ENCODE peak calls at places on chromosomes 3 and 15, in five cellular contexts. W, F, T, H and Q are unnamed samples.
A peak's percentile ranks its signal among the peaks of the same experiment; 100 is the strongest.

GRCh38 chr3:69855436-69856162 is 116.3 kb downstream of the MITF start:
- DNase-seq in W (peak; percentile 14), F (no peak), T (no peak), H (no peak), Q (no peak)

GRCh38 chr3:64079369-64080160 is 56.3 kb upstream of the PSMD6 start:
- DNase-seq in W (no peak), F (no peak), T (no peak), H (no peak), Q (no peak)

GRCh38 chr3:189365609-189366564 is 194.1 kb downstream of the TPRG1 start:
- DNase-seq in W (no peak), F (no peak), T (no peak), H (no peak), Q (no peak)

GRCh38 chr15:51374131-51374530 is 32.7 kb downstream of the GLDN start:
- DNase-seq in W (no peak), F (no peak), T (no peak), H (no peak), Q (no peak)

GRCh38 chr15:70156781-70157261 is 59.1 kb upstream of the TLE3 start:
- DNase-seq in W (no peak), F (no peak), T (no peak), H (no peak), Q (no peak)

GRCh38 chr15:47824185-47824584 is 106.9 kb downstream of the SEMA6D start:
- DNase-seq in W (no peak), F (no peak), T (no peak), H (no peak), Q (no peak)

GRCh38 chr3:180359381-180360279 is 242.3 kb upstream of the TTC14 start:
- DNase-seq in W (no peak), F (no peak), T (no peak), H (no peak), Q (no peak)

GRCh38 chr3:178623666-178624255 is 87.5 kb downstream of the KCNMB2 start:
- DNase-seq in W (peak; percentile 9), F (no peak), T (no peak), H (no peak), Q (no peak)

GRCh38 chr3:47324278-47324865 is 41.6 kb downstream of the KLHL18 start:
- DNase-seq in W (peak; percentile 76), F (no peak), T (peak; percentile 70), H (peak; percentile 48), Q (no peak)

GRCh38 chr3:132448211-132448961 is 31.1 kb downstream of the DNAJC13 start:
- DNase-seq in W (no peak), F (no peak), T (no peak), H (no peak), Q (no peak)

DNA sequence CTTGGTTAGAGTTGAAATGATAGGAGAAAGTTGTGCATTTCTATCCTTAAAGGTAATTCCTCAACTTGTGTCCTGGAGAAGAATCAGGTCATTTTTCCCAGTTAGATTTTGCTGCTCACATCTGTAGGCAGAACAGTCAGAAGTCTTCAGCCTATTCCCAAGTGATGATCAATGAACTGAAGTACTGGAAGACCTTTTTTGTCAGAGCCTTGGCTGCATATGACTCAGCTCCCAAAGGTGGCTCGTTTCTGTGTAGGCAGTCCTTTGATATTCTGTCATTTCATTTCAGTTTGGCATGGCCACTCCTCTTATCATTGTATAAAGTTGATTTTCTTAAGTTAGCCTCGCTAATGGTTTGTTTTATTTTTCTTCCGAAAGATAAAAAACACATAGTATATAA is 90.7 kb downstream of the KLHL25 start:
- DNase-seq in W (no peak), F (no peak), T (no peak), H (no peak), Q (no peak)
- H3K4me3 ChIP-seq in W (no peak overlapping the region), F (no peak overlapping the region), T (no peak overlapping the region), H (no peak overlapping the region), Q (no peak overlapping the region)

GRCh38 chr3:42914771-42915515 is 9.0 kb downstream of the ZNF662 start:
- DNase-seq in W (no peak), F (no peak), T (no peak), H (no peak), Q (no peak)
- H3K9me3 ChIP-seq in W (peaks cover 12% of the 10 kb centered on the region), F (peaks cover 69% of the 10 kb centered on the region), T (peaks cover 6% of the 10 kb centered on the region), H (peaks cover 7% of the 10 kb centered on the region), Q (no peaks in the 10 kb centered on the region)

DNA sequence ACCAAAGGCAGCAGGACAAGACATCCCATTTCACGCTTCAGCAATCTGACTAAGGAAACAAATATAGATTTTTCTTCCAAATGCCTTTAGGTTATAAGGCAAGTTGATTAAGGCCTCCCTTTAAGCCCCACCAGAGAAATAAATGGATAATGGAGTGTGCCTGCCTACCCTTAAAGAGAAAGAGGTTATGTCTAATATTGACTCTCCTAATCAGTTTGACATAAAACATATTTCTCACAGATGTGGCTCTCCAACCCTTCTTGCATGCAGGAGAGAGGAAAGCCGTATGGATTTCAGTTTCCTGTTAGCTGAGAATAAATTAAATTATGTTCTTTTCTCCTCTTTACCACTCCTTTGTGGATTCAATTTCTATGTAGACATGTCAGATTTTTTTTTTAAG is 355.5 kb upstream of the SLCO3A1 start:
- DNase-seq in W (no peak), F (no peak), T (no peak), H (no peak), Q (no peak)
- H3K4me3 ChIP-seq in W (no peak overlapping the region), F (no peak overlapping the region), T (no peak overlapping the region), H (no peak overlapping the region), Q (no peak overlapping the region)

DNA sequence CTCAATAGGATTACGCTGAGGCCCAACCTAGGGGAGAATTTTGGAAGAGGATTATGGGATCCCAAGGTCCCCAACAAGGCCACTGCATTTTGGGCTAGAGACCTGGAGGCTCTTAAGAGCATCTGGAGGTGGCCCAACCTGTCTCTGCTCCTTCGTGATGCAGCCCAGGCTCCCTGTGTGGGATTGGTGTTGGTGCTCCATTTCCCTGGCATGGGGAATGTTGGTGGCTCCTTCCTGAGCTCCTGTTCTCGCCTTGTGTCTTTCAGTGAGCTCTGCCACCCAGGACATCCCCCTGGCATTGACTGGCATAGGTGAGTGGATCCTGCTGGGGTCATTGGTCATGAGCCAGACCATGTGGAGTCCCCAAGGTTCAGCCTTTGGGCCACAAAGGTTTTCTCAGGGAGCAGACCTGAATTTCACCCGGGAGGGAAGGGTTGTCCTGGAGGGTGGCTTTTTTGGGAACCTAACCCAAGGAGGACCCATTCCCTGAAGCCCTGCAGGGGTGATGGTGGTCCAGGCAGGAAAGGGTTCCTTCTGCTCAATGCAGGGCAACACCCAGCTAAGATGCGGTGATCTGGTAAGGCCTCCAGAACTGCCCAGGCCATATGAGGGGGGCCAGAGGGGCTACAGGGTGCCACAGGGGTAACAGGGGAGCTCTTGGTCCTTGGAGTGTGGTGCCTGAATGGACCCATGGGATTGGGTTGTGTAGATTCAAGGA is 202.5 kb downstream of the UBE3A start:
- DNase-seq in W (no peak), F (peak; percentile 5), T (no peak), H (no peak), Q (no peak)
- H3K9me3 ChIP-seq in W (peaks cover 40% of the 10 kb centered on the region), F (peaks cover 96% of the 10 kb centered on the region), T (peaks cover 17% of the 10 kb centered on the region), H (peaks cover 4% of the 10 kb centered on the region), Q (no peaks in the 10 kb centered on the region)

GRCh38 chr3:136070953-136071949 is 105.7 kb downstream of the PPP2R3A start:
- DNase-seq in W (peak; percentile 54), F (no peak), T (no peak), H (no peak), Q (no peak)

GRCh38 chr3:136067211-136067610 is 101.7 kb downstream of the PPP2R3A start:
- DNase-seq in W (no peak), F (no peak), T (no peak), H (no peak), Q (no peak)

GRCh38 chr3:136068708-136069107 is 103.2 kb downstream of the PPP2R3A start:
- DNase-seq in W (no peak), F (no peak), T (no peak), H (no peak), Q (no peak)

GRCh38 chr3:136070334-136070733 is 104.8 kb downstream of the PPP2R3A start:
- DNase-seq in W (no peak), F (no peak), T (no peak), H (no peak), Q (no peak)

GRCh38 chr3:136069933-136070332 is 104.4 kb downstream of the PPP2R3A start:
- DNase-seq in W (no peak), F (no peak), T (no peak), H (no peak), Q (no peak)
- H3K4me3 ChIP-seq in W (no peak overlapping the region), F (no peak overlapping the region), T (no peak overlapping the region), H (no peak overlapping the region), Q (no peak overlapping the region)

GRCh38 chr3:183447206-183448001 is 19.0 kb upstream of the MCF2L2 start:
- DNase-seq in W (peak; percentile 91), F (peak; percentile 84), T (peak; percentile 92), H (peak; percentile 91), Q (no peak)

GRCh38 chr3:183444748-183445147 is 16.3 kb upstream of the MCF2L2 start:
- DNase-seq in W (no peak), F (no peak), T (no peak), H (no peak), Q (no peak)

GRCh38 chr3:183446838-183447205 is 18.4 kb upstream of the MCF2L2 start:
- DNase-seq in W (no peak), F (no peak), T (no peak), H (no peak), Q (no peak)

GRCh38 chr3:183442994-183443393 is 14.6 kb upstream of the MCF2L2 start:
- DNase-seq in W (no peak), F (no peak), T (no peak), H (no peak), Q (no peak)

GRCh38 chr3:183443395-183444132 is 15.1 kb upstream of the MCF2L2 start:
- DNase-seq in W (no peak), F (no peak), T (no peak), H (no peak), Q (no peak)
- H3K9me3 ChIP-seq in W (peaks cover 11% of the 10 kb centered on the region), F (peaks cover 14% of the 10 kb centered on the region), T (peaks cover 2% of the 10 kb centered on the region), H (no peaks in the 10 kb centered on the region), Q (peaks cover 8% of the 10 kb centered on the region)

GRCh38 chr3:54950391-54951003 is 22.6 kb upstream of the LRTM1 start:
- DNase-seq in W (no peak), F (no peak), T (no peak), H (no peak), Q (no peak)

GRCh38 chr3:54954019-54954418 is 26.2 kb upstream of the LRTM1 start:
- DNase-seq in W (no peak), F (no peak), T (no peak), H (no peak), Q (no peak)

GRCh38 chr3:54954516-54954915 is 26.7 kb upstream of the LRTM1 start:
- DNase-seq in W (no peak), F (no peak), T (peak; percentile 22), H (no peak), Q (no peak)

GRCh38 chr3:54949491-54950044 is 21.7 kb upstream of the LRTM1 start:
- DNase-seq in W (no peak), F (no peak), T (no peak), H (no peak), Q (no peak)

GRCh38 chr3:54951405-54951804 is 23.5 kb upstream of the LRTM1 start:
- DNase-seq in W (peak; percentile 26), F (peak; percentile 65), T (peak; percentile 29), H (no peak), Q (no peak)
- H3K4me3 ChIP-seq in W (no peak overlapping the region), F (no peak overlapping the region), T (no peak overlapping the region), H (no peak overlapping the region), Q (no peak overlapping the region)

DNA sequence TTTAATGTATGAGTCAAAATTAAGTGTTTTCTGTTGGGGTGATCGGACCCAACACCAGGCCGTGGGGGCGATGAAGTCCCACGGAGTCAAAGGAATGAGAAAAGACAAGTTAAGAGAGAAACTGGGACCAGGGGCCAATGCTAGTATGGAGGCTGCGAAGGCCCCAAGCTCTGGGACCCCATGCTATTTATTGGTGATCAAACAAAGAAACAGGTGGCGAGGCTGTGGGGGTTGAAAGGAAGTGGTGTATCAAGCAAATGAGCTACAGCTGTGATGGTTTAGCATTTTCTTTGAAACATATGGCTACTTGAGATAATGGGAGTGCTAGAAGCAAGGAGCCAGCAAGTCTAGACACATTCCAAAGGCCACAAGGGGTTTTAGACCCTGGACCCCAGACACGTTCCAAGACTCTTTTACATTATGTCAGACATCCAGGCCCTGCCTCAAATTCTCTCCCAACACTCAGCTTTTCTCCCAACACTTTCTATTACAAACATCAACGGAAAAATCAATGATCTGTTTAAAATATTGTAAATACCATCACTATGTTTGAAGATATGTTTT is 56.0 kb upstream of the SNRPN start:
- DNase-seq in W (no peak), F (no peak), T (peak; percentile 57), H (no peak), Q (no peak)
- H3K9me3 ChIP-seq in W (peaks cover 44% of the 10 kb centered on the region), F (peaks cover 48% of the 10 kb centered on the region), T (no peaks in the 10 kb centered on the region), H (peaks cover 4% of the 10 kb centered on the region), Q (no peaks in the 10 kb centered on the region)